ENCODE peak calls at places on chromosome 19, in nine cellular contexts. J is NCI-H2081; L is SHP77; Y is caudate nucleus; X is OCI-LY7; E is stimulated activated CD4-positive, alpha-beta T cell treated with anti-CD3 and anti-CD28 coated beads, TNF-alpha, amount 100 ng/mL, for 48 hours; K is NCI-H524 treated with DMSO at 0.1 percent for 48 hours; S is NCI-H1105; U is left colon. N is an unnamed sample.

GRCh38 chr19:15378529-15379082 is 981 bp downstream of the AKAP8 start:
- DNase-seq in J (peak), L (no peak), Y (no peak), X (peak), E (peak), K (no peak), S (peak), U (peak), N (peak)

GRCh38 chr19:27733551-27734266 is 1479.2 kb downstream of the UQCRFS1 start:
- DNase-seq in J (no peak), L (no peak), Y (no peak), X (no peak), E (no peak), K (no peak), S (no peak), U (no peak), N (no peak)

GRCh38 chr19:6735181-6735891 is 2.0 kb downstream of the GPR108 start:
- DNase-seq in J (no peak), L (no peak), Y (no peak), X (no peak), E (no peak), K (no peak), S (no peak), U (no peak), N (no peak)

GRCh38 chr19:49981603-49982593 is 20.9 kb upstream of the SIGLEC11 start:
- DNase-seq in J (no peak), L (no peak), Y (no peak), X (no peak), E (no peak), K (no peak), S (no peak), U (no peak), N (no peak)

GRCh38 chr19:13813147-13813546 is 17.9 kb downstream of the ZSWIM4 start:
- DNase-seq in J (no peak), L (no peak), Y (no peak), X (no peak), E (no peak), K (no peak), S (no peak), U (no peak), N (no peak)

GRCh38 chr19:10644351-10645007 is 9.7 kb upstream of the ILF3 start:
- DNase-seq in J (peak), L (peak), Y (peak), X (peak), E (peak), K (peak), S (peak), U (peak), N (peak)

GRCh38 chr19:46603195-46603637 is 2.1 kb downstream of the CALM3 start:
- DNase-seq in J (no peak), L (no peak), Y (no peak), X (no peak), E (no peak), K (no peak), S (no peak), U (peak), N (no peak)

GRCh38 chr19:29927944-29928669 is 13.9 kb upstream of the URI1 start:
- DNase-seq in J (no peak), L (no peak), Y (no peak), X (peak), E (no peak), K (no peak), S (no peak), U (no peak), N (no peak)

GRCh38 chr19:33472696-33473624 is 48.6 kb downstream of the PEPD start:
- DNase-seq in J (no peak), L (no peak), Y (no peak), X (no peak), E (no peak), K (no peak), S (no peak), U (no peak), N (no peak)

GRCh38 chr19:54209058-54209747 is 8.5 kb downstream of the RPS9 start:
- DNase-seq in J (no peak), L (no peak), Y (no peak), X (no peak), E (no peak), K (no peak), S (no peak), U (no peak), N (no peak)

GRCh38 chr19:21593008-21593427 is 87.6 kb downstream of the ZNF429 start:
- DNase-seq in J (no peak), L (no peak), Y (no peak), X (no peak), E (no peak), K (no peak), S (no peak), U (no peak), N (no peak)